ENCODE peak calls at places on chromosomes 7 and 10, in four cellular contexts. E is sigmoid colon, U is fibroblast of lung, Q is WERI-Rb-1. F is an unnamed sample.

GRCh38 chr7:25940086-25940906 is 211.7 kb upstream of the NFE2L3 start:
- DNase-seq in E (no peak), U (no peak), Q (peak), F (no peak)

GRCh38 chr7:121831320-121831719 is 41.6 kb upstream of the PTPRZ1 start:
- DNase-seq in E (no peak), U (no peak), Q (no peak), F (no peak)

GRCh38 chr7:26912933-26913536 is 48.6 kb upstream of the SKAP2 start:
- DNase-seq in E (no peak), U (peak), Q (no peak), F (no peak)

GRCh38 chr7:52758337-52758736 is 277.1 kb upstream of the POM121L12 start:
- DNase-seq in E (no peak), U (no peak), Q (no peak), F (no peak)

GRCh38 chr10:43817368-43817767 is 168.7 kb upstream of the ZNF32 start:
- DNase-seq in E (no peak), U (no peak), Q (no peak), F (no peak)

GRCh38 chr10:93751074-93751572 is 6.6 kb upstream of the LGI1 start:
- DNase-seq in E (no peak), U (no peak), Q (no peak), F (no peak)

GRCh38 chr10:30215131-30215530 is 133.9 kb downstream of the MTPAP start:
- DNase-seq in E (no peak), U (no peak), Q (no peak), F (no peak)

GRCh38 chr7:47509571-47509970 is 72.3 kb downstream of the TNS3 start:
- DNase-seq in E (peak), U (no peak), Q (no peak), F (no peak)

GRCh38 chr7:30708412-30708811 is 26.2 kb upstream of the CRHR2 start:
- DNase-seq in E (no peak), U (no peak), Q (no peak), F (no peak)

GRCh38 chr10:93465806-93466675 is 16.1 kb downstream of the MYOF start:
- DNase-seq in E (peak), U (peak), Q (no peak), F (peak)

GRCh38 chr7:131537581-131537980 is 18.8 kb downstream of the PODXL start:
- DNase-seq in E (no peak), U (no peak), Q (no peak), F (no peak)

GRCh38 chr7:142391191-142391992 is 133.5 kb upstream of the PRSS58 start:
- DNase-seq in E (no peak), U (no peak), Q (peak), F (peak)

GRCh38 chr10:77618117-77618516 is 19.5 kb downstream of the KCNMA1 start:
- DNase-seq in E (peak), U (no peak), Q (no peak), F (no peak)

GRCh38 chr7:16528520-16528919 is 1.9 kb downstream of the LRRC72 start:
- DNase-seq in E (no peak), U (no peak), Q (no peak), F (no peak)

DNA sequence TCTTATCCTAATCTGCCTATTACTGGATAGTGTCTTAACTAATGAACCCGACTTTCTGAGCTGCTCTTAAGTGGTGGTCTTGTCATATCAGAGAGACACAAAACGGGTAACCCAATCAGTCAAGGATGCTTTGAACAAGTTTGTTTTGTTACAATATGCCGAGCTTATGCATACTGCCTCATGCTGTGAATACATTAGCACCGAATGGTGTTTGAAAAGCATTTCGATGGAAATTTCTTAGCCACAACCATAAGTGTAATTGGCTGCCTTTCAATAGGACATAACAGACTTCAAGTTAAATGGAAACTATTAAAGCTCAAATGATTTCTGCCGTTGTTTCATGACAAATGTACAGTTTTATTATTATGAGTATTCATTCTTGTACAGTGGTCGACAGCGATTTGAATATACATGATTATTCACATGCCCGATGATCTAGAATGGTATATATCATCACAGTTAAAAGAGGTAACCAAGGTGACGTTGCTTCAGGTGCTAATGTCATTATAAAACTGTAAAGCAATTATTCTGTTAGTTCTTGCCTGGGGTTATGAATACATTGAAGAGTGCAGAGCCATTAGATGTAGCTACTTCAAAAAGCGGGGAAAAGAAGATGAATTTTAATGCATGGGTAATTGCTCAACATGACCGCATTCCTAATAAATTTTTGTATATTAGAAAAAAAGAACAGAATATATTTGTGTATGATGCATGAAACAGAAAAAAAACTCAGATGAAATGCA is 118.8 kb downstream of the EBF3 start:
- DNase-seq in E (no peak), U (no peak), Q (no peak), F (no peak)
- H3K27ac ChIP-seq in E (no peak), U (no peak), Q (peak), F (no peak)

DNA sequence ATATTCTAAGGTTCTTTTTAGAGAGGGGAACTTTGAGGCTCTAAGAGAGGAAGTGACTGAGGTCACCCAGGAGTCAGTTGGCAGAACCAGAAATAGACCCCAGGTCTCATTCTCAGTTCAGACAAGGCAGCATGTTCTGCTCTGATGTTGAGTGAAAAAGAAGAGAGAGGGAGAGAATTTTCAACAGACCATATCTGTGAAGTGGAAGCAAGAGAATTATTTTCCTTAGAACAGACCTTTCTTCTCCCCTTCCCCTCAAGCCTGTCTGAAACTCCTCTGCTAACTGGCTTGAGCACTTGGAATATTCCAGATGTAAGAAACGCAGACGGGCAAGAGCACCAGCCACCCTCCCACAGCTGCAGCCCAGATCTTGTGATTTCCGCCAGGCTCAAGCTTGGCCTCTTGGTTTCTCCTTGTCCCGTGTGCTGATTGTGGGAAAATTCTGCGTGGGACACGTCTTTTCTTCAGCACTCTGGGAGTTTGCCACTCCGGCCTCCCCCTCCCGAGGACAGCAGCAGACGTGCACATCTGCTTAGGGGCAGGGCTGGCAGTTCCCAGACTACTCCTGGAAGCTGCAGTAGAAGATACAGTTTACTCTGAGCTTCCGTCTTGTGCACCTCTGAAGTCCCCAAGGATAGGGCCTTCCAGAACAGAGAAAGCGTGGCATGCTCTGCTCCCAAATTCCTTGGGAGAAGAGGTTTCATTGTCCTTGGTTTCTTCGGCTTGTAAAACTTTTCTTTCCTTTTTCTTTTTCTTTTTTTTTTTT is 22.7 kb upstream of the IKZF1 start:
- DNase-seq in E (no peak), U (no peak), Q (no peak), F (no peak)
- TF ChIP-seq CTCF in E (no peak), U (no peak), Q (no peak), F (no peak)

DNA sequence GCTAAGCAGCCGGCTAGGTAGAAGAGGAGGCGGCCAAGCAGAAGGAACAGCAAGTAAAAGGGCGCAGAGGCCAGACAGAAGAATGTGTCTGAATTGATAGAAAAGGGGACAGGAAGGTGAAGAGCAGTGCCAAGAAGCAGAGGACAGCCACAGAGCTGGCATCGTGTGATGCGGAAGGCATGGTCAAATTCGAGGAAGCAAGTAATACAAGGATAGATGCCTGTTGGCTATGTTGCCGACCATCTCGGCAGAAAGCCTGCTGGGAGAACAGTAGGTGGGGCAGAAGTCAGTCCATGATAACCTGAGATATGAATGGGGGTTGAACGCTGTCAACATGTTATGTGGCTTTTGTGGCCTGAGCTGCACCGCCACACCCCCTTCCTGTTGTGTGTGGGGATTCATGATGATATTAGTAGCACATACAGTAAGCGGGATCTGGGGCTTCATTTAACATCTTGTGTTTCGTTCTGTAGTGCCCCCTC is 25.7 kb downstream of the ST8SIA6 start:
- DNase-seq in E (no peak), U (no peak), Q (no peak), F (no peak)
- H3K4me3 ChIP-seq in E (no peak), U (no peak), Q (no peak), F (no peak)

DNA sequence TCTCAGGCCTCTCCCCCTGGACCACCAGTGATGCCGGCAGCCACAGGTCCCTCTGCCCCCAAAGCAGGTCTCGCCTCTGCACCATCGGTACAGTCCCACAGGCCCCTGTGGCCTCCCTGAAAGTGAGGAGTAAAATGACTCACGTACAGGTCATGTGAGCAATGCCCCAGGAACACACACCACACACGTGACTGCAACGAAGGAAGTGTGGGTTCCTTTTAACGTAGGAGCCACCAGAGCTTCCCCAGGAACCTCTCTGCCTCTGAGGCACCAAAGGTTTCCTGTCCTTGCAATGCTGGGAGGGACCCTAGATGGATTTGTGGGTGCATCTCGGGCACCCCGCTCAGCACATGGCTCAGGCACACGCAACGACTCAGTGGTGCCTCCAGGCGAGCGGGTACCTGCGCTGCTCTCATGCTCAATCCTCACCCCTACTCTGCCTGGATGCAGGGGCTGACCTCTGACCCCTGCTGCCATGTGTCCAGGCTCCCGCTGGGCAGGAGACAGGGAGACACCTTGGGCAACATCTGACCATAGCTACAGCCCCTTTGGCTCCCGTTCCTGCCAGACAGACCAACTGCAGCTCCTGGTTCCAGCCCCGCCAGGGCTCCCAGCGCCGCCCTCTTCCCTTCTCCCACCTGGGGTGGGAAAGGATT is 120.7 kb downstream of the PRKAG2 start:
- DNase-seq in E (no peak), U (peak), Q (no peak), F (no peak)
- H3K27ac ChIP-seq in E (peak), U (peak), Q (no peak), F (no peak)

DNA sequence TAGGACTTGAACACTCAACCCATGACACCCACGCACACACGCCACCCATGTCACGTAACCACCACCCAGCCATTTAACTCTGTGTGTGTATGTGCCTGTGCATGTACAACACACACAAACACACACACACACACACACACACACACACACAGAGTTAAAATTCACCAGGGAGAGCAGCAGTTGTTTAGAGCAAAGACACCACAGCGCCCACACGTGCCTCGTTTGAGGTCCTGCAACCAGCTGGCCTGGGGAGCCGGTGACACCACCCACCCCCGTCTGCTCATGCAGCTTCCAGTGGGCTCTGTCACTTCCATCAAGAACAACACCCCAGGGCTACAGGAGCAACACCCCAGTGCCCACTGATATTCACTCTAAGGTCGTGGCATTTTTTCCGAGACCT is 97.4 kb downstream of the ELFN1 start:
- DNase-seq in E (no peak), U (no peak), Q (peak), F (no peak)
- TF ChIP-seq CTCF in E (no peak), U (no peak), Q (peak), F (no peak)

GRCh38 chr10:103153302-103153759 is 39.7 kb downstream of the NT5C2 start:
- DNase-seq in E (no peak), U (peak), Q (no peak), F (peak)
- H3K4me3 ChIP-seq in E (no peak), U (peak), Q (no peak), F (no peak)

DNA sequence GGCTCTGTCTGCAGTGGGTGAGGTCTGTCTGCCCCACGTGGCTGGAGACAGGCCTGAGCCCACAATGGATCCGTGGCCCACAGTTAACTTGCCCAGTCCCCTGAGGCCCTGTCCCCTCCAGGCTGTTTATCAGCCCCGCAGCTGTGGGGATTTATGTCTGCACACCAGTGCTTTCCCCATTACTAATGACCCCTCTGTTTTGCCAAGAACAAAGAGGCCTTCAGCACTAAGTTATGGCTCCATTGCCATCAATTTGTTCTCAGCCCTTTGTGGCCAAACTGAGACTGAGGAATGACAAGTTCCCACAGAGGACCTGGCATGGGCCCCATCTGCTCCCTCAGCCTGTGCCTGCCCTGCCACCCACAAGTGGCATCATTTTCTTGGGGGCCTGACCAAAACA is 138.2 kb downstream of the C10orf105 start:
- DNase-seq in E (no peak), U (no peak), Q (no peak), F (no peak)
- H3K27ac ChIP-seq in E (no peak), U (no peak), Q (no peak), F (no peak)

GRCh38 chr10:1923586-1923985 is 186.3 kb upstream of the ADARB2 start:
- DNase-seq in E (no peak), U (no peak), Q (no peak), F (no peak)

GRCh38 chr10:1923998-1924397 is 186.7 kb upstream of the ADARB2 start:
- DNase-seq in E (no peak), U (no peak), Q (no peak), F (no peak)

GRCh38 chr10:1920127-1920526 is 182.8 kb upstream of the ADARB2 start:
- DNase-seq in E (no peak), U (no peak), Q (no peak), F (no peak)
- TF ChIP-seq CTCF in E (no peak), U (no peak), Q (no peak), F (no peak)